ENCODE peak calls at places on chromosomes 16 and 17, in four cellular contexts. O is thoracic aorta, J is Caco-2, K is dorsolateral prefrontal cortex. U is an unnamed sample.

GRCh38 chr17:39169101-39169500 is 3.1 kb upstream of the ARL5C start:
- DNase-seq in J (no peak), K (no peak), O (no peak), U (no peak)

GRCh38 chr17:58265902-58266875 is 14.5 kb downstream of the MPO start:
- DNase-seq in K (no peak), J (no peak), O (no peak), U (no peak)

GRCh38 chr17:81354252-81354943 is 40.9 kb upstream of the BAHCC1 start:
- DNase-seq in J (no peak), K (no peak), O (no peak), U (no peak)

GRCh38 chr16:19410435-19411153 is 7.1 kb upstream of the TMC5 start:
- DNase-seq in K (no peak), O (no peak), J (peak), U (no peak)

GRCh38 chr16:31131416-31131815 is 4.1 kb downstream of the PRSS8 start:
- DNase-seq in K (no peak), J (no peak), O (no peak), U (no peak)

GRCh38 chr17:5047446-5047845 is 12.2 kb upstream of the SLC52A1 start:
- DNase-seq in K (no peak), O (no peak), J (no peak), U (no peak)

GRCh38 chr17:44976198-44976597 is 8.1 kb upstream of the C1QL1 start:
- DNase-seq in K (no peak), O (no peak), J (no peak), U (no peak)

GRCh38 chr17:13002761-13003453 is 14.9 kb downstream of the ELAC2 start:
- DNase-seq in K (peak), J (peak), O (peak), U (no peak)

GRCh38 chr16:11824362-11824761 is 27.0 kb downstream of the RSL1D1 start:
- DNase-seq in J (peak), K (no peak), O (no peak), U (no peak)

GRCh38 chr17:47810901-47811635 is 10.5 kb downstream of the OSBPL7 start:
- DNase-seq in K (no peak), O (no peak), J (peak), U (peak)

GRCh38 chr16:47019563-47019962 is 46.1 kb upstream of the DNAJA2 start:
- DNase-seq in J (no peak), O (no peak), K (no peak), U (no peak)
- TF ChIP-seq CTCF in J (no peak), O (no peak), K (peak), U (no peak)

DNA sequence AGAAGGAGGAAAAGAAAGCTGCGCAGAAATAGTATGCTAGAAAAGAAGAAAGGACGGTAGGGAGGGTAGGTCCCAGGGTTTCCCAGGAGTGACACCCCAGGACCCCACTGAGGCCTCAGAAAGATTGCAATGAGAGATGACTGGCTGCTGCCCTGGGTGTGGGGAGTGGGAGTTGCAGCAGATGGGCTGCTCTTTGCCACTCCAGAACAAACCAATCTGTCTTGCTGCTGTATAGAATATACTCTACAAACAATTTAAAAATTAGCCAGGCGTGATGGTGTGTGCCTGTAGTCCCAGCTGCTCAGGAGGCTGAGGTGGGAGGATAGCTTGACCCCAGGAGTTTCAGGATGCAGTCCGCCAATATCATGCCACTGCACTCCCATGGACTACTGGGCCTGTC is 207.6 kb upstream of the C16orf82 start:
- DNase-seq in O (no peak), J (no peak), K (no peak), U (no peak)
- TF ChIP-seq CTCF in O (no peak), J (no peak), K (no peak), U (no peak)

GRCh38 chr16:15055141-15056053 is 477 bp downstream of the NTAN1 start:
- DNase-seq in O (no peak), K (peak), J (peak), U (peak)
- TF ChIP-seq CTCF in O (no peak), K (no peak), J (peak), U (no peak)

GRCh38 chr17:9985622-9986021 is 80.6 kb upstream of the RCVRN start:
- DNase-seq in O (no peak), J (no peak), K (no peak), U (no peak)

GRCh38 chr17:9981344-9981915 is 76.4 kb upstream of the RCVRN start:
- DNase-seq in K (no peak), O (no peak), J (no peak), U (no peak)

GRCh38 chr17:9979463-9979995 is 74.5 kb upstream of the RCVRN start:
- DNase-seq in J (no peak), K (no peak), O (no peak), U (no peak)

GRCh38 chr17:9984768-9985167 is 79.7 kb upstream of the RCVRN start:
- DNase-seq in J (no peak), K (no peak), O (no peak), U (no peak)

GRCh38 chr17:9982159-9982558 is 77.1 kb upstream of the RCVRN start:
- DNase-seq in O (no peak), K (no peak), J (no peak), U (no peak)
- TF ChIP-seq CTCF in O (peak), K (peak), J (no peak), U (no peak)